ENCODE peak calls at places on chromosomes 13 and 19, in nine cellular contexts. E is psoas muscle, G is stomach, A is ascending aorta, Q is NB4, H is neural progenitor cell, K is left lung, M is pancreas, T is fibroblast of pulmonary artery. O is an unnamed sample.

GRCh38 chr13:96025283-96025682 is 27.9 kb downstream of the UGGT2 start:
- DNase-seq in E (no peak), G (no peak), A (no peak), Q (no peak), H (no peak), K (no peak), M (no peak), T (peak), O (no peak)

GRCh38 chr19:29576761-29577661 is 29.1 kb upstream of the POP4 start:
- DNase-seq in E (no peak), G (no peak), A (no peak), Q (peak), H (no peak), K (no peak), M (no peak), T (peak), O (peak)

GRCh38 chr13:97367427-97367826 is 66.5 kb upstream of the RAP2A start:
- DNase-seq in E (no peak), G (no peak), A (no peak), Q (peak), H (peak), K (no peak), M (no peak), T (peak), O (no peak)

GRCh38 chr13:25930655-25931054 is 121.2 kb downstream of the SHISA2 start:
- DNase-seq in E (no peak), G (no peak), A (no peak), Q (no peak), H (peak), K (no peak), M (no peak), T (no peak), O (no peak)

GRCh38 chr13:76723551-76724232 is 162.5 kb downstream of the KCTD12 start:
- DNase-seq in E (no peak), G (no peak), A (no peak), Q (peak), H (peak), K (peak), M (no peak), T (peak), O (no peak)

GRCh38 chr13:93227280-93227905 is 786 bp downstream of the GPC6 start:
- DNase-seq in E (peak), G (no peak), A (no peak), Q (no peak), H (peak), K (no peak), M (peak), T (peak), O (peak)

GRCh38 chr19:17467471-17468301 is 2.6 kb upstream of the SLC27A1 start:
- DNase-seq in E (peak), G (no peak), A (no peak), Q (no peak), H (no peak), K (no peak), M (no peak), T (no peak), O (no peak)

GRCh38 chr13:93496985-93497673 is 270.5 kb downstream of the GPC6 start:
- DNase-seq in E (no peak), G (no peak), A (no peak), Q (no peak), H (peak), K (no peak), M (no peak), T (no peak), O (no peak)

GRCh38 chr13:40401911-40402776 is 264.3 kb downstream of the FOXO1 start:
- DNase-seq in E (peak), G (peak), A (peak), Q (peak), H (no peak), K (peak), M (peak), T (peak), O (peak)

GRCh38 chr19:16117594-16118033 is 5.9 kb downstream of the RAB8A start:
- DNase-seq in E (peak), G (no peak), A (no peak), Q (peak), H (no peak), K (no peak), M (no peak), T (no peak), O (no peak)

GRCh38 chr13:26699197-26699490 is 61.4 kb downstream of the GPR12 start:
- DNase-seq in E (no peak), G (no peak), A (no peak), Q (no peak), H (no peak), K (no peak), M (no peak), T (no peak), O (no peak)

GRCh38 chr13:20832861-20833260 is 59.1 kb upstream of the EEF1AKMT1 start:
- DNase-seq in E (no peak), G (no peak), A (no peak), Q (no peak), H (no peak), K (no peak), M (no peak), T (no peak), O (no peak)

GRCh38 chr19:7676376-7676775 is 514 bp upstream of the MCEMP1 start:
- DNase-seq in E (no peak), G (no peak), A (no peak), Q (peak), H (no peak), K (peak), M (no peak), T (no peak), O (no peak)

GRCh38 chr13:27578121-27579030 is 42.0 kb downstream of the LNX2 start:
- DNase-seq in E (no peak), G (no peak), A (no peak), Q (no peak), H (no peak), K (no peak), M (no peak), T (peak), O (no peak)

GRCh38 chr19:15124572-15125231 is 17.5 kb downstream of the SYDE1 start:
- DNase-seq in E (peak), G (peak), A (no peak), Q (peak), H (no peak), K (no peak), M (peak), T (no peak), O (no peak)

GRCh38 chr19:39165857-39166256 is 30.9 kb upstream of the NCCRP1 start:
- DNase-seq in E (no peak), G (no peak), A (no peak), Q (no peak), H (no peak), K (no peak), M (no peak), T (no peak), O (no peak)

GRCh38 chr13:47463726-47464125 is 537.3 kb downstream of the SUCLA2 start:
- DNase-seq in E (no peak), G (no peak), A (no peak), Q (no peak), H (no peak), K (no peak), M (no peak), T (peak), O (no peak)

GRCh38 chr13:84609716-84610115 is 727.4 kb upstream of the SLITRK1 start:
- DNase-seq in E (no peak), G (no peak), A (no peak), Q (no peak), H (no peak), K (no peak), M (no peak), T (peak), O (no peak)

GRCh38 chr13:39132286-39132685 is 94.0 kb downstream of the NHLRC3 start:
- DNase-seq in E (no peak), G (no peak), A (no peak), Q (no peak), H (no peak), K (no peak), M (no peak), T (no peak), O (no peak)

GRCh38 chr13:107209811-107210210 is 641.9 kb upstream of the ARGLU1 start:
- DNase-seq in E (no peak), G (no peak), A (no peak), Q (no peak), H (no peak), K (no peak), M (no peak), T (peak), O (no peak)

GRCh38 chr19:33670398-33670797 is 48.6 kb downstream of the CHST8 start:
- DNase-seq in E (no peak), G (no peak), A (no peak), Q (no peak), H (no peak), K (no peak), M (peak), T (no peak), O (peak)

GRCh38 chr19:44677019-44677809 is 5.9 kb downstream of the CEACAM19 start:
- DNase-seq in E (no peak), G (no peak), A (no peak), Q (peak), H (peak), K (no peak), M (peak), T (peak), O (no peak)

GRCh38 chr19:19039901-19040300 is 6.5 kb downstream of the ARMC6 start:
- DNase-seq in E (no peak), G (no peak), A (no peak), Q (no peak), H (no peak), K (no peak), M (no peak), T (no peak), O (no peak)

GRCh38 chr13:82654851-82655517 is 1227.3 kb downstream of the SLITRK1 start:
- DNase-seq in E (peak), G (no peak), A (peak), Q (no peak), H (no peak), K (peak), M (peak), T (peak), O (peak)

GRCh38 chr19:35015576-35016351 is 14.5 kb upstream of the SCN1B start:
- DNase-seq in E (no peak), G (no peak), A (no peak), Q (no peak), H (no peak), K (no peak), M (no peak), T (no peak), O (no peak)

GRCh38 chr19:46537136-46538097 is 41.8 kb upstream of the PNMA8B start:
- DNase-seq in E (peak), G (peak), A (no peak), Q (peak), H (peak), K (no peak), M (peak), T (peak), O (no peak)

GRCh38 chr13:29888306-29888705 is 37.9 kb upstream of the UBL3 start:
- DNase-seq in E (no peak), G (no peak), A (no peak), Q (peak), H (no peak), K (no peak), M (no peak), T (peak), O (no peak)
- H3K4me3 ChIP-seq in E (no peak), G (no peak), A (no peak), Q (no peak), H (no peak), K (no peak), M (no peak), T (no peak), O (no peak)

DNA sequence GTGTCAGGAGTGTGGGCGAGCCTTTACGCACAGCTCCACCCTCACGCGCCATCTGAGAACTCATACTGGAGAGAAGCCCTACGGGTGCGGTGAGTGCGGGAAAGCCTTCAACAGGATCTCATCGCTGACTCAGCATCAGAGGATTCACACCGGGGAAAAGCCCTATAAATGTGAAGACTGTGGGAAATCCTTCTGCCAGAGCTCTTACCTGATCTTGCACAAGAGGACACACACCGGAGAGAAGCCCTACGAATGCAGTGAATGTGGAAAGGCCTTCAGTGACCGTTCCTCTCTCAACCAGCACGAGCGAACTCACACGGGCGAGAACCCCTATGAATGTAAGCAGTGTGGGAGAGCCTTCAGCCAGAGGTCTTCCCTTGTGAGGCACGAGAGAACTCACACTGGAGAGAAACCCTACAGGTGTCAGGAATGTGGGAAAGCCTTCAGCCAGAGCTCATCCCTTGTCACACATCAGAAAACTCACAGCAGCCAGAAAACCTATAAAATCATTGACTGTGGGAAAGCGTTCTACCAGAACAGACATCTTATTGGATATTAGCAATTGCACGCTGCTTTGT is 6.9 kb upstream of the ZNF555 start:
- DNase-seq in E (no peak), G (no peak), A (no peak), Q (no peak), H (no peak), K (no peak), M (no peak), T (no peak), O (no peak)
- H3K4me3 ChIP-seq in E (no peak), G (no peak), A (no peak), Q (no peak), H (peak), K (no peak), M (no peak), T (no peak), O (no peak)

DNA sequence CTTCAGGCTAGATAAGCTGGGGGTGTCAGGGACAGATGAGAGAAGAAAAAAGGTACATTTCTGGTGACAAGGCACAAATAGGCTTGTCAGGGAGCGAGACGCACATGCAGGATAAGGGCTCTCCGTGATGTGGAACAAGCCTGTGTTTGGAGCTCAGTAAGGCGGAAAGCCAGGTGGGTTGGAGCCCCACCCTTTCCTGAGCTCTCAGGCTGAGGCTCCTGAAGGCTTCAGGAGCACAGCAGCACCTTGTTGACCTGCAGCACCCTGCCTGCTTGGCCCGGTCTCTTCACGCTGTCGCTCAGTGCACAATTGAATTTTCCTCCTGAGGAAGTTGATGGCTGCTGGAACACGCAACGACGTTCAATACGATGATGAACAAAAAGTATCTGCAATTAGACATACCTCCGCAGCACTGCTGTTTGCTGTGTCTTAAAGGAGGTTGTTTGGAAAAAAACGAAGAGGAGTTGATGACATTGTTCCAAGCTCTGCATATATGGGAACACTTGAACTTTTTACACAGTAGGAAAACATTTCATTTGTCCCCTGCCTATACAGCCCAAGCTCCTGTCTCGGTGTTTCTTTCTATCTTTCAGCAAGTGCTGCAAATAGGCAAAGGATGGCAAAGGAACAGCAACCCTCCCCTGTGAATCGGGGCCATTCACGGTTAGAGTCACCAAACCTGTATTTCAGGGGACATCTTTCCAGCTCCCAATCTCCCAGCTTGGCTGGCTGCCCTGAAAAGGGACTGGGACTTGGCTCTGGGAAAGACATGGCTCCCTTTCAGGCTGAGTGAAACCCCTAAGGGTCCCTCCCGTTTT is 29.5 kb downstream of the SERP2 start:
- DNase-seq in E (no peak), G (peak), A (no peak), Q (no peak), H (no peak), K (no peak), M (no peak), T (no peak), O (no peak)
- H3K4me3 ChIP-seq in E (no peak), G (no peak), A (no peak), Q (no peak), H (no peak), K (no peak), M (no peak), T (no peak), O (peak)

GRCh38 chr13:114067381-114067885 is 65.0 kb downstream of the RASA3 start:
- DNase-seq in E (no peak), G (no peak), A (no peak), Q (peak), H (no peak), K (peak), M (no peak), T (peak), O (no peak)
- H3K4me3 ChIP-seq in E (no peak), G (no peak), A (no peak), Q (no peak), H (no peak), K (no peak), M (no peak), T (no peak), O (no peak)

DNA sequence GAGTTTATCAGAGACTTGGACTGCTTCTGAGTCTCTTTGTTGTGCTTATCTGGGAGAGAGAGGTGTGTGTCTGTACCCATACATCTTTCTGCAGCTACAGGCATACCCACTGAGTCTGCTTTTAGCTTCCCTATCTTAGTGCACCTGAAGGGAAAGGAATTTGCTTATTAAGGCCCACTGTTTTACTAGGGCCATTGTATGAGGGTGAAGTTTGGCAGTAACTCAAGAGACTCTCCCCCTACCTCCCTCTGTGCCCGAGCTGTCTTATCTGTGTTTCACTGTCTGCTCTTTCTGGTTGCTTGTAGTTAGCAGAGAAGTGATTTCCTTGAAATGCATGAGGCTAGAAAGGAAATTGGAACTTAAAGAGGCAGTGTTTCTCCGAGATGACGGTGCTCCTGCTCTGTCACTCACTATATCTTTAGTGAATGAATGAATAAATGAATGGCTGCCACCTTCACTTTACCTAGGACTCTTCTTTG is 678 bp upstream of the CD33 start:
- DNase-seq in E (no peak), G (no peak), A (no peak), Q (no peak), H (no peak), K (no peak), M (no peak), T (no peak), O (no peak)
- H3K4me3 ChIP-seq in E (no peak), G (no peak), A (no peak), Q (no peak), H (no peak), K (no peak), M (no peak), T (no peak), O (no peak)

DNA sequence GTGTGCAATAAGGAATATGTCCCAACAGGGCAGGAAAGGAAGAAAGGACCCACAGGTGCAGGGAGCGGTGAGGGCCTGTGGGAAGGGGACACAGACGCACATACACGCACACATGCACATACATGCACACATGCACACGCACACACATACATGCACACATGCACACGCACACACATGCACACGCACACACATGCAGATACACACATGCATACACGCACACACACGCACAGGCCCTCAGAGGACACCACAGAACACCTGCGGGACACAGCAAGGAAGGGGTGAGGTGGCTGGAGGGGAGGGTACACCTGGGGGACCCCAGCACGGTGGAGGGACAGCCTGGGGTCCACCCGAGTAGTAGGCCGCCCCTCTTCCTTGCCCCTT is 12.9 kb downstream of the PIP5K1C start:
- DNase-seq in E (no peak), G (no peak), A (no peak), Q (no peak), H (no peak), K (no peak), M (no peak), T (no peak), O (no peak)
- H3K4me3 ChIP-seq in E (no peak), G (peak), A (no peak), Q (no peak), H (no peak), K (no peak), M (no peak), T (no peak), O (peak)

GRCh38 chr19:893775-894090 is 449 bp downstream of the RNU6-9 start:
- DNase-seq in E (no peak), G (no peak), A (no peak), Q (no peak), H (no peak), K (no peak), M (no peak), T (no peak), O (no peak)
- H3K4me3 ChIP-seq in E (peak), G (peak), A (peak), Q (no peak), H (peak), K (peak), M (no peak), T (no peak), O (peak)

DNA sequence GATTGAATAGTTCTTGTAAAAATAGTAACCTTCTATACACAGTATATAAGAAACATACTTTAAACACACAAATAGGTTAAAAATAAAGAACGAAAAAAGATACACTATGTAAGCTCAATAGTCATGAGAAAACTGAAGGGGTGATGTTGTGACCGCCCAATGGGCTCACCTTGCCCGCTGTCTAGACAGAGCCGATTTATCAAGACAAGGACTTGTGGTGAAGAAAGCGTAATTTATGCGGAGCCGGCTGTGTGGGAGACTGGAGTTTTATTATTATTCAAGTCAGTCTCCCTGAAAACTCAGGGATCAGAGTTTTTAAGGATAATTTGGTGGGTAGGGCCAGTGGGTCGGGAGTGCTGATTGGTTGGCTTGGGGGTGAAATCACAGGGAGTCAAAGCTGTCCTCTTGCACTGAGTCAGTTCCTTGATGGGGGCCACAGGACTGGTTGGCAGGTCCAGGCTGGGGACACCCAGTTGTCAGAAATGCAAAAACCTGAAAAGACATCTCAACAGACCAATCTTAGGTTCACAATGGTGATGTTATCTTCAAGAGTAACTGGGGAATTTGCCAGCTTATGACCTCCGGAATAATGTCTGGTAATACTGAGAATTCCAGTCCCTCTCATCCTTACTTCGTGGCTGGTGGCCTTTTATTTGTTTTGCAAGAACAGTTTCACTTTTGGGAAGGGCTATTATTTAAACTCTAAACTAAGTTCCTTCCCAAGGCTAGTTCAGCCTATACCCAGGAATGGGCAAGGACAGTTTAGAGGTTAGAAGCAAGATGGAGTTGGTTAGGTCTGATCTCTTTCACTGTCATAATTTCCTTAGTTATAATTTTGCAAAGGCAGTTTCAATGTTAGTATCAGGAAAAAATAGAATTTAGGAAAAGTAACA is 96.6 kb downstream of the UBL3 start:
- DNase-seq in E (no peak), G (no peak), A (no peak), Q (no peak), H (no peak), K (no peak), M (no peak), T (no peak), O (no peak)
- H3K4me3 ChIP-seq in E (no peak), G (no peak), A (no peak), Q (no peak), H (no peak), K (no peak), M (no peak), T (no peak), O (no peak)